ENCODE peak calls at places on chromosomes 2 and 18, in nine cellular contexts. K is GM13976; P is AG10803; W is AG08396; V is stimulated activated CD4-positive, alpha-beta T cell treated with anti-CD3 and anti-CD28 coated beads, Interleukin-2, amount 100 ng/mL, for 24 hours; R is colonic mucosa; F is NCI-H1105 treated with DMSO at 0.1 percent for 48 hours; L is AG20443; Y is activated naive CD8-positive, alpha-beta T cell treated with anti-CD3 and anti-CD28 coated beads, Interleukin-2, amount 10 ng/mL, durations not matched to agents 7 days and 5 days. M is an unnamed sample.

GRCh38 chr2:119693567-119693966 is 14.6 kb downstream of the TMEM177 start:
- DNase-seq in K (no peak), W (no peak), P (no peak), Y (no peak), V (no peak), L (no peak), F (no peak), R (no peak), M (no peak)

GRCh38 chr2:148530350-148530749 is 114.2 kb upstream of the EPC2 start:
- DNase-seq in F (no peak), R (no peak), K (no peak), L (no peak), P (no peak), Y (no peak), W (no peak), V (no peak), M (no peak)

GRCh38 chr18:49565656-49566055 is 3.8 kb downstream of the LIPG start:
- DNase-seq in P (no peak), Y (no peak), L (peak), F (peak), V (no peak), R (no peak), W (no peak), K (no peak), M (no peak)

GRCh38 chr18:58754544-58755068 is 83.3 kb downstream of the MALT1 start:
- DNase-seq in Y (peak), W (no peak), F (no peak), R (no peak), P (no peak), V (no peak), K (no peak), L (no peak), M (no peak)

GRCh38 chr2:109055435-109055834 is 66.4 kb upstream of the EDAR start:
- DNase-seq in W (no peak), F (no peak), R (peak), P (no peak), Y (no peak), K (no peak), V (no peak), L (no peak), M (no peak)

GRCh38 chr2:208619993-208620392 is 213.4 kb downstream of the PTH2R start:
- DNase-seq in Y (no peak), L (no peak), V (no peak), F (no peak), P (no peak), R (no peak), K (no peak), W (no peak), M (no peak)

GRCh38 chr2:148528356-148529064 is 116.0 kb upstream of the EPC2 start:
- DNase-seq in F (no peak), Y (no peak), R (no peak), P (no peak), W (no peak), L (no peak), V (no peak), K (no peak), M (no peak)

GRCh38 chr2:232857158-232857563 is 12.9 kb upstream of the SNORC start:
- DNase-seq in V (no peak), Y (no peak), K (no peak), W (no peak), F (no peak), L (no peak), R (no peak), P (peak), M (no peak)

GRCh38 chr2:179569834-179570233 is 291.6 kb downstream of the ZNF385B start:
- DNase-seq in R (no peak), F (no peak), V (no peak), P (peak), K (no peak), W (peak), Y (no peak), L (peak), M (no peak)

M was measured in sigmoid colon.